ENCODE peak calls at places on chromosomes 6 and 20, in eight cellular contexts. W is sigmoid colon, M is esophagus squamous epithelium, K is NB4, P is A549, U is heart left ventricle, Q is HCT116, X is H54. O is an unnamed sample.

GRCh38 chr6:138957903-138958302 is 30.1 kb downstream of the REPS1 start:
- DNase-seq in W (no peak), M (no peak), K (no peak), P (no peak), U (no peak), Q (no peak), X (no peak), O (no peak)

GRCh38 chr6:128509709-128510108 is 10.7 kb downstream of the PTPRK start:
- DNase-seq in W (no peak), M (no peak), K (no peak), P (no peak), U (no peak), Q (no peak), X (no peak), O (no peak)

GRCh38 chr6:156890627-156891300 is 113.6 kb downstream of the ARID1B start:
- DNase-seq in W (no peak), M (no peak), K (no peak), P (no peak), U (no peak), Q (no peak), X (no peak), O (peak)

GRCh38 chr6:158793432-158793831 is 25.7 kb downstream of the EZR start:
- DNase-seq in W (no peak), M (no peak), K (peak), P (peak), U (no peak), Q (peak), X (peak), O (peak)

GRCh38 chr20:5714261-5715041 is 35.8 kb upstream of the SHLD1 start:
- DNase-seq in W (no peak), M (no peak), K (peak), P (peak), U (no peak), Q (no peak), X (no peak), O (peak)

GRCh38 chr20:53655909-53656652 is 62.4 kb upstream of the ZNF217 start:
- DNase-seq in W (no peak), M (no peak), K (no peak), P (no peak), U (no peak), Q (no peak), X (no peak), O (peak)

GRCh38 chr20:2236266-2236665 is 59.5 kb upstream of the TGM3 start:
- DNase-seq in W (no peak), M (no peak), K (no peak), P (no peak), U (no peak), Q (no peak), X (no peak), O (peak)

GRCh38 chr6:157558487-157559200 is 177.7 kb downstream of the ZDHHC14 start:
- DNase-seq in W (no peak), M (no peak), K (no peak), P (no peak), U (no peak), Q (no peak), X (no peak), O (no peak)

GRCh38 chr6:4774715-4775590 is 1.3 kb upstream of the CDYL start:
- DNase-seq in W (peak), M (no peak), K (peak), P (no peak), U (peak), Q (no peak), X (no peak), O (no peak)

GRCh38 chr6:5906340-5906670 is 100.4 kb downstream of the NRN1 start:
- DNase-seq in W (no peak), M (no peak), K (no peak), P (no peak), U (no peak), Q (no peak), X (no peak), O (no peak)

GRCh38 chr6:150841697-150842096 is 23.8 kb upstream of the MTHFD1L start:
- DNase-seq in W (no peak), M (no peak), K (no peak), P (no peak), U (no peak), Q (no peak), X (no peak), O (no peak)

GRCh38 chr20:58231678-58232077 is 3.2 kb upstream of the ANKRD60 start:
- DNase-seq in W (no peak), M (no peak), K (no peak), P (peak), U (no peak), Q (no peak), X (no peak), O (peak)

GRCh38 chr20:25247100-25247665 is 702 bp upstream of the PYGB start:
- DNase-seq in W (peak), M (no peak), K (peak), P (peak), U (peak), Q (peak), X (no peak), O (peak)

GRCh38 chr6:34223381-34223963 is 13.2 kb upstream of the HMGA1 start:
- DNase-seq in W (no peak), M (no peak), K (no peak), P (no peak), U (no peak), Q (no peak), X (no peak), O (no peak)

GRCh38 chr20:25274891-25275812 is 27.3 kb downstream of the PYGB start:
- DNase-seq in W (peak), M (no peak), K (no peak), P (no peak), U (peak), Q (no peak), X (no peak), O (no peak)

GRCh38 chr20:10089871-10090587 is 55.2 kb downstream of the ANKEF1 start:
- DNase-seq in W (no peak), M (no peak), K (no peak), P (no peak), U (no peak), Q (no peak), X (no peak), O (no peak)

GRCh38 chr6:112252571-112253504 is 1.5 kb downstream of the LAMA4 start:
- DNase-seq in W (no peak), M (no peak), K (no peak), P (no peak), U (no peak), Q (no peak), X (no peak), O (peak)

GRCh38 chr6:548517-548916 is 108.4 kb downstream of the HUS1B start:
- DNase-seq in W (no peak), M (no peak), K (no peak), P (no peak), U (no peak), Q (no peak), X (no peak), O (no peak)

GRCh38 chr6:117906905-117907599 is at the start of gene SLC35F1:
- DNase-seq in W (no peak), M (no peak), K (no peak), P (peak), U (peak), Q (no peak), X (no peak), O (peak)

GRCh38 chr20:17688965-17689364 is 6.9 kb upstream of the RRBP1 start:
- DNase-seq in W (no peak), M (no peak), K (no peak), P (no peak), U (no peak), Q (no peak), X (no peak), O (peak)

GRCh38 chr6:56243518-56244070 is 3.8 kb downstream of the COL21A1 start:
- DNase-seq in W (no peak), M (no peak), K (peak), P (no peak), U (no peak), Q (no peak), X (no peak), O (no peak)

GRCh38 chr6:14804001-14804401 is 441.9 kb upstream of the JARID2 start:
- DNase-seq in W (no peak), M (no peak), K (no peak), P (no peak), U (no peak), Q (no peak), X (no peak), O (no peak)

GRCh38 chr6:28118217-28118616 is 6.2 kb upstream of the ZSCAN16 start:
- DNase-seq in W (no peak), M (no peak), K (no peak), P (no peak), U (no peak), Q (no peak), X (no peak), O (no peak)

GRCh38 chr6:167717455-167717854 is 109.3 kb upstream of the AFDN start:
- DNase-seq in W (no peak), M (no peak), K (no peak), P (no peak), U (no peak), Q (no peak), X (no peak), O (no peak)

GRCh38 chr6:130240232-130240631 is 17.5 kb upstream of the SAMD3 start:
- DNase-seq in W (no peak), M (no peak), K (no peak), P (no peak), U (no peak), Q (no peak), X (no peak), O (peak)

GRCh38 chr6:63403725-63404124 is 83.9 kb upstream of the LGSN start:
- DNase-seq in W (no peak), M (no peak), K (no peak), P (no peak), U (no peak), Q (no peak), X (no peak), O (no peak)
- TF ChIP-seq POLR2A in W (no peak), M (no peak), K (no peak), P (no peak), U (no peak), Q (no peak), X (no peak), O (no peak)

GRCh38 chr6:134293659-134294161 is 24.2 kb downstream of the SGK1 start:
- DNase-seq in W (no peak), M (no peak), K (no peak), P (no peak), U (no peak), Q (no peak), X (no peak), O (no peak)

GRCh38 chr6:134291156-134291555 is 26.8 kb downstream of the SGK1 start:
- DNase-seq in W (no peak), M (no peak), K (no peak), P (no peak), U (no peak), Q (no peak), X (no peak), O (no peak)

GRCh38 chr6:134299236-134299635 is 18.7 kb downstream of the SGK1 start:
- DNase-seq in W (no peak), M (no peak), K (no peak), P (peak), U (no peak), Q (no peak), X (no peak), O (peak)

GRCh38 chr6:134296762-134297161 is 21.1 kb downstream of the SGK1 start:
- DNase-seq in W (no peak), M (no peak), K (no peak), P (no peak), U (no peak), Q (no peak), X (no peak), O (no peak)

GRCh38 chr6:134295953-134296553 is 21.9 kb downstream of the SGK1 start:
- DNase-seq in W (peak), M (no peak), K (peak), P (peak), U (no peak), Q (peak), X (peak), O (peak)
- TF ChIP-seq POLR2A in W (no peak), M (no peak), K (no peak), P (no peak), U (no peak), Q (no peak), X (no peak), O (peak)

GRCh38 chr20:45343867-45344721 is 4.1 kb downstream of the SDC4 start:
- DNase-seq in W (peak), M (no peak), K (peak), P (peak), U (no peak), Q (peak), X (peak), O (peak)

GRCh38 chr20:45342863-45343444 is 5.3 kb downstream of the SDC4 start:
- DNase-seq in W (no peak), M (no peak), K (no peak), P (no peak), U (no peak), Q (no peak), X (no peak), O (no peak)

GRCh38 chr20:45341939-45342862 is 6.0 kb downstream of the SDC4 start:
- DNase-seq in W (peak), M (no peak), K (no peak), P (no peak), U (peak), Q (no peak), X (no peak), O (peak)

GRCh38 chr20:45345104-45345936 is 2.9 kb downstream of the SDC4 start:
- DNase-seq in W (no peak), M (no peak), K (no peak), P (no peak), U (no peak), Q (no peak), X (no peak), O (no peak)

DNA sequence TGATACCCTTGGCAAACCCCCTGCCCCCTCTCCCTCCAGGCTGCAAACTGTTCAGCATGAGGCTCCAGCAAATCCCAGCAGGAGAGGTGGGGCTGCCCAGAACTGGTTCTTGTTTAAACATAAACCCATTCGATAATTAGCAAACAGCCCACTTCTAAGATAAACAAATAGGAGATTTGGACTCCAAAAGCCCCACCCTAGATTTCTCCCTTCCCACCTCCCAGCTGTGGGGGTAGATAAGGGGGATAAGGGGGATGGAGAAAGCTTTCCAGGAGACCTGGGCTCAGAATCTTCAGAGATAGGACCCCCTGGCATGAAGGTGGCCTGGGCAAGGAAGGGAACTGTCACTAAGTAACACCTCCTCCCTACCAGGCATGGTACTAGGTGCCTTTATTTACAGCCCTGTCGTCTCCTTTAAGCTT is 4.8 kb downstream of the SDC4 start:
- DNase-seq in W (no peak), M (no peak), K (no peak), P (no peak), U (no peak), Q (no peak), X (no peak), O (no peak)
- TF ChIP-seq POLR2A in W (no peak), M (no peak), K (no peak), P (no peak), U (no peak), Q (no peak), X (no peak), O (no peak)

GRCh38 chr6:163404825-163405265 is 9.7 kb upstream of the QKI start:
- DNase-seq in W (peak), M (no peak), K (peak), P (no peak), U (no peak), Q (no peak), X (no peak), O (no peak)
- TF ChIP-seq POLR2A in W (no peak), M (no peak), K (no peak), P (no peak), U (no peak), Q (no peak), X (no peak), O (no peak)